ENCODE peak calls at places on chromosome 4, in six cellular contexts. One of them, this sample, is unnamed. For H3K9me3, the result is how much of the 10 kb centered on the place peaks cover.

GRCh38 chr4:139042981-139043460 is 27.4 kb downstream of the NOCT start:
- DNase-seq in thoracic aorta: no peak
- DNase-seq in ovary: no peak
- DNase-seq in cardiac muscle cell: no peak
- DNase-seq in lung: no peak
- DNase-seq in fibroblast of lung: peak
- DNase-seq in this sample: no peak

GRCh38 chr4:105058177-105058812 is 88.4 kb upstream of the TET2 start:
- DNase-seq in thoracic aorta: no peak
- DNase-seq in ovary: no peak
- DNase-seq in cardiac muscle cell: peak
- DNase-seq in lung: no peak
- DNase-seq in fibroblast of lung: peak
- DNase-seq in this sample: no peak

GRCh38 chr4:188714488-188714887 is 575.2 kb downstream of the TRIML1 start:
- DNase-seq in thoracic aorta: no peak
- DNase-seq in ovary: no peak
- DNase-seq in cardiac muscle cell: no peak
- DNase-seq in lung: no peak
- DNase-seq in fibroblast of lung: no peak
- DNase-seq in this sample: no peak

GRCh38 chr4:94765653-94766052 is 7.9 kb downstream of the BMPR1B start:
- DNase-seq in thoracic aorta: no peak
- DNase-seq in ovary: no peak
- DNase-seq in cardiac muscle cell: no peak
- DNase-seq in lung: no peak
- DNase-seq in fibroblast of lung: no peak
- DNase-seq in this sample: no peak

GRCh38 chr4:140344621-140345020 is 28.8 kb upstream of the SCOC start:
- DNase-seq in thoracic aorta: no peak
- DNase-seq in ovary: no peak
- DNase-seq in cardiac muscle cell: no peak
- DNase-seq in lung: no peak
- DNase-seq in fibroblast of lung: no peak
- DNase-seq in this sample: no peak

GRCh38 chr4:134548052-134548628 is 346.6 kb upstream of the PABPC4L start:
- DNase-seq in thoracic aorta: no peak
- DNase-seq in ovary: no peak
- DNase-seq in cardiac muscle cell: no peak
- DNase-seq in lung: no peak
- DNase-seq in fibroblast of lung: no peak
- DNase-seq in this sample: no peak

GRCh38 chr4:10457255-10457801 is at the start of gene ZNF518B:
- DNase-seq in thoracic aorta: no peak
- DNase-seq in ovary: peak
- DNase-seq in cardiac muscle cell: peak
- DNase-seq in lung: peak
- DNase-seq in fibroblast of lung: peak
- DNase-seq in this sample: peak

GRCh38 chr4:176334066-176334465 is 14.3 kb downstream of the SPCS3 start:
- DNase-seq in thoracic aorta: no peak
- DNase-seq in ovary: no peak
- DNase-seq in cardiac muscle cell: peak
- DNase-seq in lung: no peak
- DNase-seq in fibroblast of lung: no peak
- DNase-seq in this sample: no peak

GRCh38 chr4:188245651-188246050 is 106.4 kb downstream of the TRIML1 start:
- DNase-seq in thoracic aorta: no peak
- DNase-seq in ovary: no peak
- DNase-seq in cardiac muscle cell: no peak
- DNase-seq in lung: no peak
- DNase-seq in fibroblast of lung: no peak
- DNase-seq in this sample: no peak

GRCh38 chr4:81491943-81492342 is 20.2 kb upstream of the RASGEF1B start:
- DNase-seq in thoracic aorta: no peak
- DNase-seq in ovary: no peak
- DNase-seq in cardiac muscle cell: peak
- DNase-seq in lung: no peak
- DNase-seq in fibroblast of lung: no peak
- DNase-seq in this sample: no peak

GRCh38 chr4:153471691-153472080 is 5.5 kb downstream of the TMEM131L start:
- DNase-seq in thoracic aorta: no peak
- DNase-seq in ovary: no peak
- DNase-seq in cardiac muscle cell: no peak
- DNase-seq in lung: no peak
- DNase-seq in fibroblast of lung: no peak
- DNase-seq in this sample: no peak

GRCh38 chr4:186881521-186882220 is 158.0 kb upstream of the FAT1 start:
- DNase-seq in thoracic aorta: no peak
- DNase-seq in ovary: no peak
- DNase-seq in cardiac muscle cell: peak
- DNase-seq in lung: no peak
- DNase-seq in fibroblast of lung: peak
- DNase-seq in this sample: no peak

GRCh38 chr4:47830263-47831025 is 7.4 kb downstream of the CORIN start:
- DNase-seq in thoracic aorta: no peak
- DNase-seq in ovary: no peak
- DNase-seq in cardiac muscle cell: no peak
- DNase-seq in lung: no peak
- DNase-seq in fibroblast of lung: no peak
- DNase-seq in this sample: no peak

GRCh38 chr4:61274286-61274685 is 74.2 kb downstream of the ADGRL3 start:
- DNase-seq in thoracic aorta: no peak
- DNase-seq in ovary: no peak
- DNase-seq in cardiac muscle cell: no peak
- DNase-seq in lung: no peak
- DNase-seq in fibroblast of lung: no peak
- DNase-seq in this sample: no peak

GRCh38 chr4:184420881-184421416 is 53.4 kb downstream of the IRF2 start:
- DNase-seq in thoracic aorta: no peak
- DNase-seq in ovary: no peak
- DNase-seq in cardiac muscle cell: no peak
- DNase-seq in lung: no peak
- DNase-seq in fibroblast of lung: no peak
- DNase-seq in this sample: no peak

GRCh38 chr4:80266902-80267380 is 477 bp downstream of the FGF5 start:
- DNase-seq in thoracic aorta: no peak
- DNase-seq in ovary: no peak
- DNase-seq in cardiac muscle cell: peak
- DNase-seq in lung: no peak
- DNase-seq in fibroblast of lung: peak
- DNase-seq in this sample: no peak

GRCh38 chr4:145945431-145946155 is 7.0 kb upstream of the ZNF827 start:
- DNase-seq in thoracic aorta: no peak
- DNase-seq in ovary: no peak
- DNase-seq in cardiac muscle cell: no peak
- DNase-seq in lung: no peak
- DNase-seq in fibroblast of lung: no peak
- DNase-seq in this sample: no peak

GRCh38 chr4:157291071-157291470 is 70.5 kb downstream of the GRIA2 start:
- DNase-seq in thoracic aorta: no peak
- DNase-seq in ovary: no peak
- DNase-seq in cardiac muscle cell: peak
- DNase-seq in lung: no peak
- DNase-seq in fibroblast of lung: no peak
- DNase-seq in this sample: no peak

GRCh38 chr4:25103423-25103822 is 56.8 kb downstream of the SEPSECS start:
- DNase-seq in thoracic aorta: no peak
- DNase-seq in ovary: peak
- DNase-seq in cardiac muscle cell: peak
- DNase-seq in lung: no peak
- DNase-seq in fibroblast of lung: no peak
- DNase-seq in this sample: peak

GRCh38 chr4:173529505-173530325 is at the start of gene HAND2:
- DNase-seq in thoracic aorta: no peak
- DNase-seq in ovary: peak
- DNase-seq in cardiac muscle cell: peak
- DNase-seq in lung: no peak
- DNase-seq in fibroblast of lung: peak
- DNase-seq in this sample: no peak

GRCh38 chr4:175421506-175421905 is 390.6 kb downstream of the GPM6A start:
- DNase-seq in thoracic aorta: no peak
- DNase-seq in ovary: no peak
- DNase-seq in cardiac muscle cell: no peak
- DNase-seq in lung: no peak
- DNase-seq in fibroblast of lung: peak
- DNase-seq in this sample: no peak

GRCh38 chr4:1711055-1711905 is 839 bp downstream of the SLBP start:
- DNase-seq in thoracic aorta: no peak
- DNase-seq in ovary: peak
- DNase-seq in cardiac muscle cell: peak
- DNase-seq in lung: peak
- DNase-seq in fibroblast of lung: peak
- DNase-seq in this sample: peak

GRCh38 chr4:54230479-54231418 is 1.7 kb downstream of the PDGFRA start:
- DNase-seq in thoracic aorta: no peak
- DNase-seq in ovary: peak
- DNase-seq in cardiac muscle cell: peak
- DNase-seq in lung: no peak
- DNase-seq in fibroblast of lung: peak
- DNase-seq in this sample: no peak

GRCh38 chr4:183142566-183143545 is 43.8 kb downstream of the WWC2 start:
- DNase-seq in thoracic aorta: no peak
- DNase-seq in ovary: no peak
- DNase-seq in cardiac muscle cell: peak
- DNase-seq in lung: no peak
- DNase-seq in fibroblast of lung: peak
- DNase-seq in this sample: peak

GRCh38 chr4:148735432-148736155 is 293.4 kb upstream of the NR3C2 start:
- DNase-seq in thoracic aorta: no peak
- DNase-seq in ovary: no peak
- DNase-seq in cardiac muscle cell: no peak
- DNase-seq in lung: no peak
- DNase-seq in fibroblast of lung: no peak
- DNase-seq in this sample: no peak

GRCh38 chr4:8905236-8905772 is 33.7 kb upstream of the HMX1 start:
- DNase-seq in thoracic aorta: no peak
- DNase-seq in ovary: no peak
- DNase-seq in cardiac muscle cell: no peak
- DNase-seq in lung: no peak
- DNase-seq in fibroblast of lung: no peak
- DNase-seq in this sample: no peak

GRCh38 chr4:46946914-46947313 is 37.9 kb upstream of the COX7B2 start:
- DNase-seq in thoracic aorta: no peak
- DNase-seq in ovary: no peak
- DNase-seq in cardiac muscle cell: peak
- DNase-seq in lung: no peak
- DNase-seq in fibroblast of lung: peak
- DNase-seq in this sample: no peak

GRCh38 chr4:52329894-52330293 is 278.8 kb downstream of the SPATA18 start:
- DNase-seq in thoracic aorta: no peak
- DNase-seq in ovary: no peak
- DNase-seq in cardiac muscle cell: no peak
- DNase-seq in lung: no peak
- DNase-seq in fibroblast of lung: no peak
- DNase-seq in this sample: no peak

GRCh38 chr4:183636923-183637322 is 22.1 kb downstream of the RWDD4 start:
- DNase-seq in thoracic aorta: peak
- DNase-seq in ovary: peak
- DNase-seq in cardiac muscle cell: peak
- DNase-seq in lung: no peak
- DNase-seq in fibroblast of lung: peak
- DNase-seq in this sample: no peak

GRCh38 chr4:139458999-139459398 is 5.1 kb downstream of the RAB33B start:
- DNase-seq in thoracic aorta: no peak
- DNase-seq in ovary: no peak
- DNase-seq in cardiac muscle cell: no peak
- DNase-seq in lung: no peak
- DNase-seq in fibroblast of lung: no peak
- DNase-seq in this sample: no peak

GRCh38 chr4:16830081-16830480 is 68.4 kb downstream of the LDB2 start:
- DNase-seq in thoracic aorta: no peak
- DNase-seq in ovary: no peak
- DNase-seq in cardiac muscle cell: no peak
- DNase-seq in lung: no peak
- DNase-seq in fibroblast of lung: no peak
- DNase-seq in this sample: no peak

GRCh38 chr4:147924604-147925412 is 192.9 kb downstream of the ARHGAP10 start:
- DNase-seq in thoracic aorta: no peak
- DNase-seq in ovary: peak
- DNase-seq in cardiac muscle cell: peak
- DNase-seq in lung: no peak
- DNase-seq in fibroblast of lung: peak
- DNase-seq in this sample: peak

GRCh38 chr4:105061720-105062119 is 85.0 kb upstream of the TET2 start:
- DNase-seq in thoracic aorta: no peak
- DNase-seq in ovary: no peak
- DNase-seq in cardiac muscle cell: no peak
- DNase-seq in lung: no peak
- DNase-seq in fibroblast of lung: no peak
- DNase-seq in this sample: no peak

GRCh38 chr4:18194278-18194677 is 172.7 kb upstream of the LCORL start:
- DNase-seq in thoracic aorta: no peak
- DNase-seq in ovary: no peak
- DNase-seq in cardiac muscle cell: no peak
- DNase-seq in lung: no peak
- DNase-seq in fibroblast of lung: no peak
- DNase-seq in this sample: no peak
- H3K9me3 ChIP-seq in thoracic aorta: under half
- H3K9me3 ChIP-seq in ovary: under half
- H3K9me3 ChIP-seq in cardiac muscle cell: under half
- H3K9me3 ChIP-seq in lung: under half
- H3K9me3 ChIP-seq in fibroblast of lung: under half
- H3K9me3 ChIP-seq in this sample: under half

GRCh38 chr4:151643564-151643963 is 117.2 kb downstream of the GATB start:
- DNase-seq in thoracic aorta: no peak
- DNase-seq in ovary: no peak
- DNase-seq in cardiac muscle cell: no peak
- DNase-seq in lung: no peak
- DNase-seq in fibroblast of lung: no peak
- DNase-seq in this sample: no peak
- H3K4me3 ChIP-seq in thoracic aorta: no peak
- H3K4me3 ChIP-seq in ovary: no peak
- H3K4me3 ChIP-seq in cardiac muscle cell: no peak
- H3K4me3 ChIP-seq in lung: no peak
- H3K4me3 ChIP-seq in fibroblast of lung: no peak
- H3K4me3 ChIP-seq in this sample: no peak

GRCh38 chr4:116020141-116020722 is 906.8 kb upstream of the NDST4 start:
- DNase-seq in thoracic aorta: no peak
- DNase-seq in ovary: no peak
- DNase-seq in cardiac muscle cell: no peak
- DNase-seq in lung: no peak
- DNase-seq in fibroblast of lung: no peak
- DNase-seq in this sample: no peak
- H3K9me3 ChIP-seq in thoracic aorta: under half
- H3K9me3 ChIP-seq in ovary: under half
- H3K9me3 ChIP-seq in cardiac muscle cell: under half
- H3K9me3 ChIP-seq in lung: under half
- H3K9me3 ChIP-seq in fibroblast of lung: under half
- H3K9me3 ChIP-seq in this sample: under half

DNA sequence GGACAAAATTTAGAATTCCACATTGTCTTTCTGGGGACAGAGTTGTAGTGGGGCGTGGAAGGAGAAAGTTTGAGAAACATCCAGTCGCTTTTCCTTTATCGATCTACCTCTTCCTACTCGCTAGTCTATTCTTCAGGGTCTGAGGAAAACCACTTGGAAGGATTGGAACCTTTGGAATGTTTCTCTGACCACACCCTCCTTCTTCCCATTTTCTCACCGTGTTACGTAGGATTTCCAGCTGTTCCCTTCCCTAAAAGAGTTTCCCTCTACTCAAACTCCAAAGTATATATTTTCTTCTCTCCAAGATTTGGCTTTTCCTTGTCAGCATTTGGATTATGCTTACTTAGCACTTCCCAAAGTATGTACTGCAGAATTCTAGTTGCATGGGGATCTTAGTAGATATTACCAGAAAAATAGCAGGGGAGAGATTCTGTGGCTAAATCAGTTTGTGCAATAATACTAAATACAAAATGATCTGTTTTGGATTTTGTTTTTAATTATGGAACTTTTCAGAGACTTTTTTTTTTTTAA is 4.9 kb downstream of the ENPEP start:
- DNase-seq in thoracic aorta: no peak
- DNase-seq in ovary: no peak
- DNase-seq in cardiac muscle cell: peak
- DNase-seq in lung: no peak
- DNase-seq in fibroblast of lung: peak
- DNase-seq in this sample: no peak
- H3K4me3 ChIP-seq in thoracic aorta: no peak
- H3K4me3 ChIP-seq in ovary: no peak
- H3K4me3 ChIP-seq in cardiac muscle cell: no peak
- H3K4me3 ChIP-seq in lung: no peak
- H3K4me3 ChIP-seq in fibroblast of lung: no peak
- H3K4me3 ChIP-seq in this sample: no peak

This sample was measured in thyroid gland.